ENCODE peak calls at places on chromosome 1, in eight cellular contexts. One of them, this sample, is unnamed.

GRCh38 chr1:156149374-156150106 is 3.8 kb upstream of the SEMA4A start:
- DNase-seq in DND-41: no peak
- DNase-seq in endothelial cell of umbilical vein: no peak
- DNase-seq in PC-3: no peak
- DNase-seq in psoas muscle: peak; percentile 34
- DNase-seq in fibroblast of lung: no peak
- DNase-seq in suprapubic skin: no peak
- DNase-seq in AG04450: no peak
- DNase-seq in this sample: no peak

GRCh38 chr1:238257018-238257417 is 366.3 kb upstream of the ZP4 start:
- DNase-seq in DND-41: no peak
- DNase-seq in endothelial cell of umbilical vein: no peak
- DNase-seq in PC-3: no peak
- DNase-seq in psoas muscle: no peak
- DNase-seq in fibroblast of lung: no peak
- DNase-seq in suprapubic skin: no peak
- DNase-seq in AG04450: no peak
- DNase-seq in this sample: no peak

GRCh38 chr1:18632218-18632588 is 1.6 kb downstream of the PAX7 start:
- DNase-seq in DND-41: no peak
- DNase-seq in endothelial cell of umbilical vein: no peak
- DNase-seq in PC-3: no peak
- DNase-seq in psoas muscle: no peak
- DNase-seq in fibroblast of lung: no peak
- DNase-seq in suprapubic skin: no peak
- DNase-seq in AG04450: no peak
- DNase-seq in this sample: no peak

GRCh38 chr1:234729566-234729965 is 119.6 kb upstream of the IRF2BP2 start:
- DNase-seq in DND-41: no peak
- DNase-seq in endothelial cell of umbilical vein: no peak
- DNase-seq in PC-3: no peak
- DNase-seq in psoas muscle: no peak
- DNase-seq in fibroblast of lung: no peak
- DNase-seq in suprapubic skin: no peak
- DNase-seq in AG04450: no peak
- DNase-seq in this sample: no peak

GRCh38 chr1:26340047-26340481 is 13.9 kb downstream of the CRYBG2 start:
- DNase-seq in DND-41: no peak
- DNase-seq in endothelial cell of umbilical vein: no peak
- DNase-seq in PC-3: no peak
- DNase-seq in psoas muscle: no peak
- DNase-seq in fibroblast of lung: no peak
- DNase-seq in suprapubic skin: no peak
- DNase-seq in AG04450: no peak
- DNase-seq in this sample: peak; percentile 83

GRCh38 chr1:206826409-206826808 is 39.0 kb upstream of the IL20 start:
- DNase-seq in DND-41: no peak
- DNase-seq in endothelial cell of umbilical vein: no peak
- DNase-seq in PC-3: no peak
- DNase-seq in psoas muscle: no peak
- DNase-seq in fibroblast of lung: peak; percentile 71
- DNase-seq in suprapubic skin: no peak
- DNase-seq in AG04450: no peak
- DNase-seq in this sample: peak; percentile 42

GRCh38 chr1:92701147-92701546 is 83.8 kb downstream of the EVI5 start:
- DNase-seq in DND-41: no peak
- DNase-seq in endothelial cell of umbilical vein: no peak
- DNase-seq in PC-3: no peak
- DNase-seq in psoas muscle: no peak
- DNase-seq in fibroblast of lung: peak; percentile 38
- DNase-seq in suprapubic skin: no peak
- DNase-seq in AG04450: no peak
- DNase-seq in this sample: peak; percentile 19

GRCh38 chr1:16076871-16077250 is 3.4 kb upstream of the FAM131C start:
- DNase-seq in DND-41: no peak
- DNase-seq in endothelial cell of umbilical vein: no peak
- DNase-seq in PC-3: peak; percentile 75
- DNase-seq in psoas muscle: peak; percentile 59
- DNase-seq in fibroblast of lung: peak; percentile 38
- DNase-seq in suprapubic skin: no peak
- DNase-seq in AG04450: no peak
- DNase-seq in this sample: peak; percentile 42

GRCh38 chr1:180953791-180954721 is 41.4 kb downstream of the KIAA1614 start:
- DNase-seq in DND-41: no peak
- DNase-seq in endothelial cell of umbilical vein: peak; percentile 69
- DNase-seq in PC-3: peak; percentile 48
- DNase-seq in psoas muscle: peak; percentile 78
- DNase-seq in fibroblast of lung: peak; percentile 60
- DNase-seq in suprapubic skin: peak; percentile 83
- DNase-seq in AG04450: peak; percentile 8
- DNase-seq in this sample: peak; percentile 15

DNA sequence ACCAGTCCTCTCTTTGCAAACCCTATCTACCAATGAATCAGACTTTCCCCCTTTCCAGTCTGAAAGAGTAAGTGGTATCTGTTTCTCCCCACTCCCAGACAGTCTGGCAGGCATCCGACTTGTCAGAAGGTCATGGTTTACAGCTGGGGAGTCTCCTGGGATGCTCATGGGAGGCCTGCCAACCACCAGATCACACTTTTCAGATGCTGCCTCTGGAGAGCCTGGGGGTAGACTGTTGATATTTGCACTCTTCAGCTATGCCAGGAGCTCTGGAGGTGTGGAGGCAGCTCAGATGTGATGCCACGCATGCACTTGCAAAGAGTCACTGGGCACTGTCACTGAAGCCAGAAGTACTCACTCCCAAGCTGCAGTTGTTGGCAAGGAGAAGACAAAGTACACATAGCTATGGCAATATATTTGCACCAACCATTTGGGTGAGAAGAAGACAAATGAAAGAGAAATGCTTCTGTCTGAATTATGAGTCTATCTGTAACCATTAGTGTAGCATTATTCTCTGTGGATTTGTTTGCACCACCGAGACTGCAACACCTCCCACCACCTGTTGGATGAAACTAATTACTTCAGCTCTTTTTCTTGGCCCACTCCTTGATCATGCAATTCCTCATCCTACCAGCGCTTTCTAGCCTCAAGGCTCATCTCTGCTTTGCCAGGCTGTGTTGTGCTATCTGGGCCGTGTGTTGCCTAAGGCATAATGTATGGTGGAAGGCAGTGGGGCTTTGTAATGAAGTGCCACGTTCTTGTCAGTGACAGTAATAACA is 133.0 kb upstream of the SPAG17 start:
- DNase-seq in DND-41: no peak
- DNase-seq in endothelial cell of umbilical vein: no peak
- DNase-seq in PC-3: no peak
- DNase-seq in psoas muscle: no peak
- DNase-seq in fibroblast of lung: no peak
- DNase-seq in suprapubic skin: no peak
- DNase-seq in AG04450: no peak
- DNase-seq in this sample: no peak
- TF ChIP-seq CTCF in DND-41: no peak
- TF ChIP-seq CTCF in endothelial cell of umbilical vein: no peak
- TF ChIP-seq CTCF in PC-3: no peak
- TF ChIP-seq CTCF in psoas muscle: no peak
- TF ChIP-seq CTCF in fibroblast of lung: no peak
- TF ChIP-seq CTCF in suprapubic skin: no peak
- TF ChIP-seq CTCF in AG04450: no peak
- TF ChIP-seq CTCF in this sample: no peak

DNA sequence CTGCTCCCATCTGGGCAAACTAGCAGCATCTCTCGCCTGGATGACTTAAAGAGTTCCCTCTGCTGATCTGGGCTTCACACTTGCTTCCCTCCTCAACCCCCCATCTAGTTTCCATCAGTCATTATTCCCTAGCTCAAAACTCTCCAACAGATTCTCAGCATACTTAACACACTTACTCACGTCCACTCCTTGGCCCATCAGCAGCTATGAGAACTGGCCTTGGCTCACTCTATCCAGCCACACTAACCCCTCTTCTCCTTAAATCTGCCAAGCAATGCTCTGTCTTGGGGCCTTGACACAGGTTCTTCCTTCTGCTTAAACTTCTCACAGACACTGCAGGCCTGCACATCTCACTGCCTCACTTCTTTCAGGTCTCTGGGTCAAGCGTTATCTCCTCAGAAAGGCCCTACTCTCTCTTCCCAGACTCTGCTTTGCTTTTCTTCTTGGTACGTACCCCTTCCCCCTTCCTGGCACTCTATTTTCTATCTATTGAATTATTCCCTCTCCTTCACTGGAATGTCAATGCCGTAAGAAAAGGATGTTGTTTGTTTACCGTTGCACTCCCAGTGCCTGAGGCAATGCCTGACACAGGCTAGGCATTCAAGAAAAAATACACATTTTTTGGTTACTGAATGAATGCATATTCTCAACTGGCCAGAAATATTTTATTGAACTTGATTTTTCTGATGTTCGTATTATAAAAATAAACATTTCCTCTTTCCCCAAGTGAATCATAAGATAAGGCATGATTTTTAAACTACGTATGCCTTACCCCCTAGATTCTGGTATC is 41.4 kb downstream of the GNG12 start:
- DNase-seq in DND-41: no peak
- DNase-seq in endothelial cell of umbilical vein: peak; percentile 87
- DNase-seq in PC-3: peak; percentile 86
- DNase-seq in psoas muscle: no peak
- DNase-seq in fibroblast of lung: peak; percentile 84
- DNase-seq in suprapubic skin: no peak
- DNase-seq in AG04450: peak; percentile 78
- DNase-seq in this sample: peak; percentile 66
- H3K4me3 ChIP-seq in DND-41: no peak overlapping the region
- H3K4me3 ChIP-seq in endothelial cell of umbilical vein: no peak overlapping the region
- H3K4me3 ChIP-seq in PC-3: peak overlapping the region; percentile 44
- H3K4me3 ChIP-seq in psoas muscle: no peak overlapping the region
- H3K4me3 ChIP-seq in fibroblast of lung: no peak overlapping the region
- H3K4me3 ChIP-seq in suprapubic skin: no peak overlapping the region
- H3K4me3 ChIP-seq in AG04450: peak overlapping the region; percentile 22
- H3K4me3 ChIP-seq in this sample: no peak overlapping the region

GRCh38 chr1:1141244-1141910 is 25.5 kb upstream of the C1orf159 start:
- DNase-seq in DND-41: peak; percentile 30
- DNase-seq in endothelial cell of umbilical vein: no peak
- DNase-seq in PC-3: no peak
- DNase-seq in psoas muscle: no peak
- DNase-seq in fibroblast of lung: no peak
- DNase-seq in suprapubic skin: no peak
- DNase-seq in AG04450: no peak
- DNase-seq in this sample: no peak

GRCh38 chr1:1141911-1142250 is 26.0 kb upstream of the C1orf159 start:
- DNase-seq in DND-41: no peak
- DNase-seq in endothelial cell of umbilical vein: no peak
- DNase-seq in PC-3: no peak
- DNase-seq in psoas muscle: no peak
- DNase-seq in fibroblast of lung: no peak
- DNase-seq in suprapubic skin: no peak
- DNase-seq in AG04450: no peak
- DNase-seq in this sample: no peak

GRCh38 chr1:1143636-1144035 is 27.7 kb upstream of the C1orf159 start:
- DNase-seq in DND-41: no peak
- DNase-seq in endothelial cell of umbilical vein: no peak
- DNase-seq in PC-3: no peak
- DNase-seq in psoas muscle: no peak
- DNase-seq in fibroblast of lung: no peak
- DNase-seq in suprapubic skin: no peak
- DNase-seq in AG04450: no peak
- DNase-seq in this sample: no peak

GRCh38 chr1:1142844-1143243 is 27.0 kb upstream of the C1orf159 start:
- DNase-seq in DND-41: no peak
- DNase-seq in endothelial cell of umbilical vein: no peak
- DNase-seq in PC-3: no peak
- DNase-seq in psoas muscle: no peak
- DNase-seq in fibroblast of lung: no peak
- DNase-seq in suprapubic skin: no peak
- DNase-seq in AG04450: no peak
- DNase-seq in this sample: no peak

GRCh38 chr1:1140673-1141072 is 24.8 kb upstream of the C1orf159 start:
- DNase-seq in DND-41: no peak
- DNase-seq in endothelial cell of umbilical vein: no peak
- DNase-seq in PC-3: no peak
- DNase-seq in psoas muscle: no peak
- DNase-seq in fibroblast of lung: no peak
- DNase-seq in suprapubic skin: no peak
- DNase-seq in AG04450: no peak
- DNase-seq in this sample: no peak
- H3K27me3 ChIP-seq in DND-41: peaks cover 20% of the 10 kb centered on the region
- H3K27me3 ChIP-seq in endothelial cell of umbilical vein: no peaks in the 10 kb centered on the region
- H3K27me3 ChIP-seq in PC-3: no peaks in the 10 kb centered on the region
- H3K27me3 ChIP-seq in psoas muscle: peaks cover 26% of the 10 kb centered on the region
- H3K27me3 ChIP-seq in fibroblast of lung: no peaks in the 10 kb centered on the region
- H3K27me3 ChIP-seq in suprapubic skin: peaks cover 51% of the 10 kb centered on the region
- H3K27me3 ChIP-seq in AG04450: peaks cover 33% of the 10 kb centered on the region
- H3K27me3 ChIP-seq in this sample: peaks cover 5% of the 10 kb centered on the region

GRCh38 chr1:86421601-86422280 is 2.2 kb upstream of the CLCA2 start:
- DNase-seq in DND-41: no peak
- DNase-seq in endothelial cell of umbilical vein: peak; percentile 35
- DNase-seq in PC-3: peak; percentile 57
- DNase-seq in psoas muscle: no peak
- DNase-seq in fibroblast of lung: peak; percentile 26
- DNase-seq in suprapubic skin: no peak
- DNase-seq in AG04450: no peak
- DNase-seq in this sample: peak; percentile 62

GRCh38 chr1:86416343-86416742 is 7.6 kb upstream of the CLCA2 start:
- DNase-seq in DND-41: no peak
- DNase-seq in endothelial cell of umbilical vein: no peak
- DNase-seq in PC-3: no peak
- DNase-seq in psoas muscle: no peak
- DNase-seq in fibroblast of lung: no peak
- DNase-seq in suprapubic skin: no peak
- DNase-seq in AG04450: no peak
- DNase-seq in this sample: peak; percentile 81

GRCh38 chr1:86423473-86423872 is 498 bp upstream of the CLCA2 start:
- DNase-seq in DND-41: no peak
- DNase-seq in endothelial cell of umbilical vein: no peak
- DNase-seq in PC-3: no peak
- DNase-seq in psoas muscle: no peak
- DNase-seq in fibroblast of lung: no peak
- DNase-seq in suprapubic skin: no peak
- DNase-seq in AG04450: no peak
- DNase-seq in this sample: no peak

GRCh38 chr1:86423873-86424272 is at the start of gene CLCA2:
- DNase-seq in DND-41: no peak
- DNase-seq in endothelial cell of umbilical vein: no peak
- DNase-seq in PC-3: no peak
- DNase-seq in psoas muscle: no peak
- DNase-seq in fibroblast of lung: peak; percentile 14
- DNase-seq in suprapubic skin: no peak
- DNase-seq in AG04450: no peak
- DNase-seq in this sample: peak; percentile 94

DNA sequence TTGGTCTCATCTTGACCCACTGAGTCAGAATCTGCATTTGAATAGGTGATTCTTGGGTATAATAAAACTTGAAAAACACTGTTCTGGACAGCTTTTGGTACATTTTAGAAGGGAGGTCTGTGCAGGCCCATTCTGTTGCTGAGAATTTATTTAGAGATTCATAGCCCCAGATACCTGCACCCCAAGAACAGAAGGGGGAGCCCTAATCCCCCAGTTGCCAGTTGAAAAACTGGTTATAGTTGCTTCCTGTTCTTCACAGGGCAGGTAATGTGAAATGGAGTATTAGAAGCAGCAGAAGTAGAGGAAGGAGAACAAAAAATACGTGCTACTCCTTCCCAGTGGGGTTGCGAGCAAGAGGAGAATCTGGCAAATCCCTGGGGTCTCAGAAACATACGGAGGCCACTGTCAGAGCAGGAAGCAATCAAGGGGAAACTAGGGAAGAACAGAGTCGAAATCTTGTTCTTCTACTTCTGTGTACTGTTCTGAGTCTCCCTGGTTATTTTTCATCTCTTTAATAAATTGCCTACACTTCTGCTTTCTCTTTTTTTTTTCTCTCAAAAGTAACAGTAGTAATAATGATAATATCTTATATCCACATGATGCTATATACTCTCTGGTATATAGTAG is 4.6 kb upstream of the CLCA2 start:
- DNase-seq in DND-41: peak; percentile 57
- DNase-seq in endothelial cell of umbilical vein: no peak
- DNase-seq in PC-3: peak; percentile 64
- DNase-seq in psoas muscle: no peak
- DNase-seq in fibroblast of lung: peak; percentile 45
- DNase-seq in suprapubic skin: no peak
- DNase-seq in AG04450: no peak
- DNase-seq in this sample: peak; percentile 65
- TF ChIP-seq CTCF in DND-41: peak; percentile 73
- TF ChIP-seq CTCF in endothelial cell of umbilical vein: peak; percentile 6
- TF ChIP-seq CTCF in PC-3: peak; percentile 75
- TF ChIP-seq CTCF in psoas muscle: no peak
- TF ChIP-seq CTCF in fibroblast of lung: peak; percentile 81
- TF ChIP-seq CTCF in suprapubic skin: no peak
- TF ChIP-seq CTCF in AG04450: peak; percentile 55
- TF ChIP-seq CTCF in this sample: peak; percentile 75